ENCODE peak calls at places on chromosomes 1 and 21, in seven cellular contexts. H is uterus, D is heart right ventricle, Y is lung, R is IMR-90, T is ovary, I is AG04450. F is an unnamed sample.

GRCh38 chr21:32200029-32200428 is 78.8 kb downstream of the MIS18A start:
- DNase-seq in Y (no peak), D (no peak), R (no peak), I (no peak), H (no peak), T (no peak), F (no peak)

GRCh38 chr1:28437924-28438699 is 67.7 kb upstream of the RCC1 start:
- DNase-seq in T (peak; percentile 41), Y (peak; percentile 91), I (peak; percentile 90), D (peak; percentile 82), H (peak; percentile 64), R (peak; percentile 96), F (peak; percentile 84)

GRCh38 chr1:38235705-38236104 is 189.1 kb upstream of the POU3F1 start:
- DNase-seq in R (peak; percentile 58), T (no peak), I (no peak), D (no peak), Y (no peak), H (no peak), F (no peak)

GRCh38 chr21:39186676-39187075 is 3.4 kb upstream of the PSMG1 start:
- DNase-seq in T (no peak), H (no peak), R (no peak), Y (no peak), D (no peak), I (no peak), F (no peak)

GRCh38 chr1:76130992-76131391 is 56.4 kb downstream of the ST6GALNAC3 start:
- DNase-seq in H (no peak), I (no peak), R (no peak), Y (no peak), T (no peak), D (no peak), F (no peak)

GRCh38 chr1:12602633-12603024 is 15.4 kb downstream of the DHRS3 start:
- DNase-seq in Y (no peak), T (no peak), H (no peak), I (no peak), D (no peak), R (no peak), F (no peak)

GRCh38 chr1:56070601-56071000 is 508.8 kb downstream of the PLPP3 start:
- DNase-seq in T (no peak), D (no peak), H (no peak), Y (no peak), I (no peak), R (peak; percentile 77), F (no peak)

GRCh38 chr21:42555756-42556438 is 42.2 kb downstream of the SLC37A1 start:
- DNase-seq in D (no peak), H (no peak), R (no peak), Y (no peak), T (no peak), I (no peak), F (no peak)

GRCh38 chr1:8633741-8634493 is 183.5 kb downstream of the RERE start:
- DNase-seq in D (no peak), T (no peak), R (no peak), I (no peak), Y (no peak), H (no peak), F (no peak)

GRCh38 chr1:119988316-119989067 is 81.0 kb downstream of the NOTCH2 start:
- DNase-seq in Y (no peak), T (no peak), I (no peak), D (no peak), H (no peak), R (peak; percentile 66), F (no peak)

GRCh38 chr21:36700295-36700960 is 1.5 kb downstream of the SIM2 start:
- DNase-seq in H (no peak), T (no peak), D (no peak), Y (no peak), R (no peak), I (no peak), F (no peak)

GRCh38 chr1:11692899-11693590 is 1.5 kb downstream of the DRAXIN start:
- DNase-seq in T (no peak), H (no peak), Y (no peak), D (no peak), R (peak; percentile 77), I (no peak), F (no peak)

GRCh38 chr1:4652631-4653327 is 1.6 kb upstream of the AJAP1 start:
- DNase-seq in Y (peak; percentile 35), I (no peak), R (no peak), T (peak; percentile 57), D (peak; percentile 27), H (no peak), F (no peak)

GRCh38 chr1:78833491-78833890 is 173.0 kb downstream of the ADGRL4 start:
- DNase-seq in Y (no peak), I (no peak), R (peak; percentile 78), T (no peak), D (no peak), H (no peak), F (no peak)

GRCh38 chr1:10657080-10657847 is 139.2 kb downstream of the CASZ1 start:
- DNase-seq in H (no peak), T (no peak), Y (no peak), D (no peak), R (no peak), I (no peak), F (no peak)

GRCh38 chr1:151458936-151459330 is 361 bp downstream of the POGZ start:
- DNase-seq in T (peak; percentile 78), R (peak; percentile 63), Y (peak; percentile 65), I (peak; percentile 39), D (peak; percentile 77), H (peak; percentile 63), F (peak; percentile 62)

GRCh38 chr1:170157820-170158219 is 12.1 kb downstream of the NTMT2 start:
- DNase-seq in R (no peak), D (no peak), Y (no peak), T (no peak), H (no peak), I (no peak), F (no peak)

GRCh38 chr1:203368624-203369451 is 17.9 kb upstream of the FMOD start:
- DNase-seq in T (peak; percentile 75), D (peak; percentile 76), Y (peak; percentile 54), I (no peak), H (peak; percentile 92), R (peak; percentile 69), F (peak; percentile 96)

GRCh38 chr1:46522184-46522968 is 29.1 kb downstream of the KNCN start:
- DNase-seq in I (no peak), H (no peak), R (peak; percentile 45), Y (peak; percentile 73), T (peak; percentile 31), D (no peak), F (peak; percentile 68)

GRCh38 chr1:172851077-172851476 is 192.2 kb downstream of the FASLG start:
- DNase-seq in H (no peak), D (no peak), R (no peak), Y (no peak), T (no peak), I (no peak), F (no peak)

GRCh38 chr1:240831922-240832321 is 220.0 kb upstream of the GREM2 start:
- DNase-seq in R (no peak), H (no peak), T (no peak), Y (no peak), I (no peak), D (no peak), F (no peak)
- TF ChIP-seq CTCF in R (peak; percentile 21), H (no peak), T (no peak), Y (no peak), I (peak; percentile 7), D (no peak), F (no peak)

GRCh38 chr1:106897976-106898375 is 158.5 kb upstream of the PRMT6 start:
- DNase-seq in I (no peak), D (no peak), H (no peak), T (no peak), R (no peak), Y (no peak), F (no peak)
- H3K4me3 ChIP-seq in I (no peak overlapping the region), D (no peak overlapping the region), H (no peak overlapping the region), T (no peak overlapping the region), R (no peak overlapping the region), Y (no peak overlapping the region), F (no peak overlapping the region)

GRCh38 chr1:61480273-61480672 is 244.7 kb downstream of the TM2D1 start:
- DNase-seq in Y (no peak), I (no peak), D (no peak), R (no peak), H (no peak), T (no peak), F (no peak)
- H3K27me3 ChIP-seq in Y (no peaks in the 10 kb centered on the region), I (peaks cover 2% of the 10 kb centered on the region), D (no peaks in the 10 kb centered on the region), R (peaks cover 4% of the 10 kb centered on the region), H (no peaks in the 10 kb centered on the region), T (no peaks in the 10 kb centered on the region), F (no peaks in the 10 kb centered on the region)

DNA sequence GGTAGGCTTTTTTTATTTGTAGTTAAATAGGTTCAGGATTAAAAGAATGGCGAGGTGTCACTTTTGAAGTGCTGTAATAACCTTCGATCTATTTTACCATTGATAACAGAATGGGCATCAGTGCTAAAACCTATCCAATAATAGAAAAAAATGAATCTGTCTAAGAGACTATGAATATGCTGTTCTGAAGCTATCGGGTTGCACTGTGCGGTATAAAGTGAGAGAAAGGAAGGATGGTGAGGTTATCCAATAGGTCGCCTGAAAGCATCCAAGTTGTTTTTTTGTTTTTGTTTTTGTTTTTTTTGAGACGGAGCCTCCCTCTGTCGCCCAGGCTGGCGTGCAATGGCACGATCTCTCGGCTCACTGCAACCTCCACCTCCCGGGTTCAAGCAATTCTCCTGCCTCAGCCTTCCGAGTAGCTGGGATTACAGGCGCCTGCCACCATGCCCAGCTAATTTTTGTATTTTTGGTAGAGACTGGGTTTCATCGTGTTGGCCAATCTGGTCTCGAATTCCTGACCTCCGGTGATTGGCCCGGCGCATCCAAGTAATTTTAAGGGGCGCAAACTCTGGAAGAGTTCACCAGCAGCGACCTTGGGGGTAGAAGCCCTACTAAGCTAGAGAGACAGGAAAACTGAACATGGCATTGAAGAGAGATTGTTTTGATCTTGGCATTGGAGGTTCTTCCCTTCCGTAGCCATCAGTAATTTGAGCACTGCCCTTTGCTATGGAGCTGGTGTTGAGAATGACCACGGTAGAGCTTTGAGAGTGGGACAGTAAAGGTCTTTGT is 8.7 kb upstream of the MDM4 start:
- DNase-seq in Y (no peak), H (peak; percentile 36), I (no peak), D (no peak), T (peak; percentile 42), R (peak; percentile 22), F (no peak)
- TF ChIP-seq CTCF in Y (no peak), H (no peak), I (no peak), D (no peak), T (no peak), R (no peak), F (no peak)

GRCh38 chr1:43545686-43546387 is 15.2 kb downstream of the PTPRF start:
- DNase-seq in H (peak; percentile 52), I (no peak), Y (peak; percentile 75), T (peak; percentile 63), D (peak; percentile 42), R (no peak), F (peak; percentile 80)
- H3K4me3 ChIP-seq in H (no peak overlapping the region), I (no peak overlapping the region), Y (no peak overlapping the region), T (no peak overlapping the region), D (no peak overlapping the region), R (no peak overlapping the region), F (no peak overlapping the region)

GRCh38 chr1:155145491-155145890 is 5.2 kb upstream of the DPM3 start:
- DNase-seq in R (no peak), I (no peak), T (no peak), D (no peak), H (no peak), Y (no peak), F (no peak)
- H3K27me3 ChIP-seq in R (peaks cover 16% of the 10 kb centered on the region), I (peaks cover 21% of the 10 kb centered on the region), T (no peaks in the 10 kb centered on the region), D (no peaks in the 10 kb centered on the region), H (no peaks in the 10 kb centered on the region), Y (no peaks in the 10 kb centered on the region), F (no peaks in the 10 kb centered on the region)

GRCh38 chr1:20087668-20088067 is 17.7 kb downstream of the PLA2G5 start:
- DNase-seq in H (no peak), I (no peak), D (no peak), Y (no peak), T (no peak), R (no peak), F (no peak)
- TF ChIP-seq CTCF in H (no peak), I (peak; percentile 15), D (peak; percentile 5), Y (no peak), T (no peak), R (no peak), F (peak; percentile 26)